ENCODE peak calls at places on chromosomes 1 and 21, in nine cellular contexts. D is astrocyte of the spinal cord, Q is uterus, A is neural crest cell, J is GM13977, W is epithelial cell of esophagus, M is K562, K is dorsolateral prefrontal cortex, N is body of pancreas. X is an unnamed sample.

GRCh38 chr1:51575406-51576084 is 41.3 kb upstream of the OSBPL9 start:
- DNase-seq in D (peak), Q (no peak), A (no peak), J (no peak), W (no peak), M (no peak), K (no peak), N (no peak), X (no peak)

GRCh38 chr1:228332797-228333738 is 73.6 kb downstream of the TRIM11 start:
- DNase-seq in D (no peak), Q (peak), A (no peak), J (no peak), W (no peak), M (no peak), K (no peak), N (peak), X (no peak)

GRCh38 chr1:101996830-101997485 is at the start of gene OLFM3:
- DNase-seq in D (peak), Q (no peak), A (peak), J (peak), W (peak), M (no peak), K (peak), N (peak), X (no peak)

GRCh38 chr1:225915538-225915991 is 8.5 kb downstream of the PYCR2 start:
- DNase-seq in D (peak), Q (no peak), A (no peak), J (no peak), W (peak), M (no peak), K (no peak), N (no peak), X (peak)

GRCh38 chr1:234589854-234590620 is 19.9 kb downstream of the IRF2BP2 start:
- DNase-seq in D (no peak), Q (no peak), A (no peak), J (no peak), W (peak), M (peak), K (no peak), N (no peak), X (no peak)

GRCh38 chr1:234932106-234932505 is 196.5 kb downstream of the TOMM20 start:
- DNase-seq in D (no peak), Q (no peak), A (no peak), J (no peak), W (no peak), M (no peak), K (no peak), N (no peak), X (no peak)

GRCh38 chr1:179142889-179143299 is 61.0 kb downstream of the TOR3A start:
- DNase-seq in D (peak), Q (no peak), A (no peak), J (no peak), W (peak), M (no peak), K (no peak), N (no peak), X (peak)

GRCh38 chr1:230282157-230282556 is 144.0 kb downstream of the PGBD5 start:
- DNase-seq in D (no peak), Q (peak), A (no peak), J (no peak), W (no peak), M (no peak), K (no peak), N (peak), X (no peak)

GRCh38 chr1:39720094-39720999 is 18.3 kb upstream of the PPIE start:
- DNase-seq in D (peak), Q (no peak), A (no peak), J (peak), W (peak), M (peak), K (no peak), N (peak), X (peak)

GRCh38 chr21:15966216-15966615 is 236.4 kb downstream of the USP25 start:
- DNase-seq in D (no peak), Q (peak), A (no peak), J (no peak), W (no peak), M (no peak), K (no peak), N (no peak), X (no peak)

GRCh38 chr21:26717146-26717739 is 128.0 kb downstream of the ADAMTS1 start:
- DNase-seq in D (peak), Q (no peak), A (no peak), J (peak), W (peak), M (peak), K (no peak), N (no peak), X (peak)

GRCh38 chr1:19087737-19088594 is 122.1 kb downstream of the UBR4 start:
- DNase-seq in D (no peak), Q (no peak), A (no peak), J (peak), W (no peak), M (no peak), K (no peak), N (peak), X (no peak)

GRCh38 chr1:15966081-15966955 is 9.6 kb downstream of the ZBTB17 start:
- DNase-seq in D (no peak), Q (no peak), A (no peak), J (peak), W (peak), M (no peak), K (no peak), N (peak), X (peak)

GRCh38 chr1:199723557-199723956 is 304.0 kb upstream of the NR5A2 start:
- DNase-seq in D (no peak), Q (no peak), A (no peak), J (no peak), W (peak), M (no peak), K (no peak), N (no peak), X (peak)

GRCh38 chr1:111717450-111717849 is 21.7 kb downstream of the INKA2 start:
- DNase-seq in D (no peak), Q (no peak), A (no peak), J (no peak), W (no peak), M (no peak), K (no peak), N (no peak), X (no peak)

GRCh38 chr1:57889686-57890360 is 466.0 kb upstream of the DAB1 start:
- DNase-seq in D (peak), Q (no peak), A (no peak), J (no peak), W (peak), M (no peak), K (no peak), N (no peak), X (no peak)

GRCh38 chr1:156359973-156360372 is 9.0 kb upstream of the RHBG start:
- DNase-seq in D (peak), Q (no peak), A (no peak), J (no peak), W (peak), M (peak), K (no peak), N (no peak), X (peak)

GRCh38 chr1:240667351-240667750 is 55.4 kb upstream of the GREM2 start:
- DNase-seq in D (no peak), Q (no peak), A (no peak), J (no peak), W (no peak), M (no peak), K (no peak), N (no peak), X (no peak)

GRCh38 chr1:82819234-82819633 is 1018.5 kb downstream of the ADGRL2 start:
- DNase-seq in D (no peak), Q (no peak), A (no peak), J (no peak), W (no peak), M (no peak), K (no peak), N (no peak), X (no peak)

GRCh38 chr1:201614262-201615015 is 75.5 kb downstream of the NAV1 start:
- DNase-seq in D (peak), Q (no peak), A (peak), J (no peak), W (peak), M (peak), K (no peak), N (peak), X (no peak)

GRCh38 chr1:9294910-9295636 is 2.4 kb downstream of the SPSB1 start:
- DNase-seq in D (peak), Q (no peak), A (no peak), J (peak), W (peak), M (no peak), K (no peak), N (no peak), X (peak)

GRCh38 chr1:166489670-166490436 is 323.1 kb upstream of the FAM78B start:
- DNase-seq in D (no peak), Q (peak), A (no peak), J (peak), W (peak), M (peak), K (no peak), N (peak), X (no peak)

GRCh38 chr1:99558539-99558938 is 87.4 kb upstream of the PALMD start:
- DNase-seq in D (peak), Q (no peak), A (no peak), J (no peak), W (peak), M (no peak), K (no peak), N (no peak), X (peak)

GRCh38 chr21:23853796-23854379 is 1753.4 kb downstream of the MRPL39 start:
- DNase-seq in D (peak), Q (no peak), A (no peak), J (peak), W (peak), M (peak), K (no peak), N (no peak), X (no peak)

GRCh38 chr1:30697977-30698376 is 25.4 kb downstream of the MATN1 start:
- DNase-seq in D (no peak), Q (peak), A (no peak), J (peak), W (peak), M (no peak), K (no peak), N (no peak), X (no peak)

GRCh38 chr1:188778578-188778977 is 1699.1 kb downstream of the BRINP3 start:
- DNase-seq in D (peak), Q (no peak), A (no peak), J (no peak), W (no peak), M (no peak), K (no peak), N (no peak), X (no peak)

GRCh38 chr21:14916676-14917141 is 148.1 kb downstream of the NRIP1 start:
- DNase-seq in D (peak), Q (no peak), A (no peak), J (no peak), W (peak), M (no peak), K (no peak), N (no peak), X (no peak)

GRCh38 chr1:43315963-43316737 is 15.4 kb downstream of the TIE1 start:
- DNase-seq in D (no peak), Q (no peak), A (no peak), J (no peak), W (no peak), M (no peak), K (no peak), N (no peak), X (no peak)

GRCh38 chr1:43317817-43318471 is 17.2 kb downstream of the TIE1 start:
- DNase-seq in D (no peak), Q (no peak), A (no peak), J (no peak), W (no peak), M (peak), K (peak), N (no peak), X (no peak)

GRCh38 chr1:43315481-43315880 is 14.7 kb downstream of the TIE1 start:
- DNase-seq in D (no peak), Q (no peak), A (no peak), J (no peak), W (no peak), M (no peak), K (no peak), N (no peak), X (no peak)

GRCh38 chr1:43318831-43319230 is 18.0 kb downstream of the TIE1 start:
- DNase-seq in D (no peak), Q (no peak), A (no peak), J (no peak), W (no peak), M (no peak), K (no peak), N (no peak), X (no peak)

DNA sequence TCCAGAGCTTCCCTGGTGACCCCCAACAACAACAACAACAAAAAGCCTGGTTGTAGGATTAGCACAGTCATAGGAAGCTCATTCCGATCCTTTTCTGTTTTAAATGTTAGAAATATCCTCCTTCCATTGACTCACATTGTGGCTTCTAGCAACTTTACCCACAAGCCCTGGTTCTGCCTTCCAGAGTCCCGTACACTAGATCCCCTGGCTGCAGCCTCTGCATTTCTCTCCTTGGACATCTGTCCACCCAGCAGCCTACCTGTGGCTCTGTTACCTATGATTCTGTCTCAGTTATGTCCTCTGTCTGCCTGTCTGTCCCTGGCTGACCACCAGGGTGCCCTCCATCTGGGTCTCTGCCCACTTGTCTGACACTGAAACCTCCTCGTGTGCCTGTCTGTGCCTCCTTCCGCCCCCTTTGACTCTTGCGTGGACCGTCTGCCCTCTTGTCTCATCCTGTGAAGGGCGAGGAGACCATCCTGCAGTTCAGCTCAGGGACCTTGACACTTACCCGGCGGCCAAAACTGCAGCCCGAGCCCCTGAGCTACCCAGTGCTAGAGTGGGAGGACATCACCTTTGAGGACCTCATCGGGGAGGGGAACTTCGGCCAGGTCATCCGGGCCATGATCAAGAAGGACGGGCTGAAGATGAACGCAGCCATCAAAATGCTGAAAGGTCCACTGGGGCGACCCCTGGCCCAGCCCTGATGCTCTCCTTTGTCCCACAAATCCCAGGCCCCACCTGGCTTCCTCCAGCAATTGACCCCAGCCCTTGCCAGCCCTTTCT is 16.1 kb downstream of the TIE1 start:
- DNase-seq in D (no peak), Q (no peak), A (no peak), J (no peak), W (no peak), M (no peak), K (no peak), N (no peak), X (no peak)
- TF ChIP-seq CTCF in D (peak), Q (no peak), A (no peak), J (no peak), W (peak), M (no peak), K (no peak), N (no peak), X (peak)

DNA sequence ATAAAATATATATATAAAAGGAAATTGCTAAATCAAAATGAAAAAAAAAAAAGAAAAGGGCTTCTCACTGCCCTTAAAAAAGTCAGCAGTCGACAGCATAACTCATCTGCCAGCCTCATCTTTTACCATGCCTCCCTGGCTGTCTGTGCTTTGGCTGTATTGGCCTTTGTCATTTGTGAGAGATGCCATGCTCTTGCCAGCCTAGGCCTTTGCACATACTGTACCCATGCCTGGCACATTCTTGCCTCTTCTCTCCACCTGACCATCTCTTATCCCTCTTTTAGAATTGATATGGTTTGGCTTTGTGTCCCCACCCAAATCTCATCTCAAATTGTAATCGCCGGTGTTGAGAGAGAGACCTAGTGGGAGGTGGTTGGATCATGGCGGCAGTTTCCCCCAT is 37.1 kb downstream of the DIRAS3 start:
- DNase-seq in D (no peak), Q (no peak), A (no peak), J (no peak), W (no peak), M (no peak), K (no peak), N (no peak), X (no peak)
- TF ChIP-seq CTCF in D (no peak), Q (no peak), A (no peak), J (no peak), W (no peak), M (no peak), K (no peak), N (no peak), X (no peak)

GRCh38 chr1:218443255-218443654 is 98.1 kb downstream of the TGFB2 start:
- DNase-seq in D (no peak), Q (no peak), A (no peak), J (no peak), W (no peak), M (no peak), K (no peak), N (no peak), X (no peak)

GRCh38 chr1:218436346-218436745 is 91.2 kb downstream of the TGFB2 start:
- DNase-seq in D (no peak), Q (no peak), A (no peak), J (no peak), W (peak), M (no peak), K (no peak), N (no peak), X (no peak)

GRCh38 chr1:218435528-218435927 is 90.4 kb downstream of the TGFB2 start:
- DNase-seq in D (no peak), Q (no peak), A (no peak), J (no peak), W (no peak), M (no peak), K (no peak), N (no peak), X (no peak)

GRCh38 chr1:218436997-218437396 is 91.9 kb downstream of the TGFB2 start:
- DNase-seq in D (no peak), Q (no peak), A (no peak), J (no peak), W (peak), M (no peak), K (no peak), N (no peak), X (no peak)

DNA sequence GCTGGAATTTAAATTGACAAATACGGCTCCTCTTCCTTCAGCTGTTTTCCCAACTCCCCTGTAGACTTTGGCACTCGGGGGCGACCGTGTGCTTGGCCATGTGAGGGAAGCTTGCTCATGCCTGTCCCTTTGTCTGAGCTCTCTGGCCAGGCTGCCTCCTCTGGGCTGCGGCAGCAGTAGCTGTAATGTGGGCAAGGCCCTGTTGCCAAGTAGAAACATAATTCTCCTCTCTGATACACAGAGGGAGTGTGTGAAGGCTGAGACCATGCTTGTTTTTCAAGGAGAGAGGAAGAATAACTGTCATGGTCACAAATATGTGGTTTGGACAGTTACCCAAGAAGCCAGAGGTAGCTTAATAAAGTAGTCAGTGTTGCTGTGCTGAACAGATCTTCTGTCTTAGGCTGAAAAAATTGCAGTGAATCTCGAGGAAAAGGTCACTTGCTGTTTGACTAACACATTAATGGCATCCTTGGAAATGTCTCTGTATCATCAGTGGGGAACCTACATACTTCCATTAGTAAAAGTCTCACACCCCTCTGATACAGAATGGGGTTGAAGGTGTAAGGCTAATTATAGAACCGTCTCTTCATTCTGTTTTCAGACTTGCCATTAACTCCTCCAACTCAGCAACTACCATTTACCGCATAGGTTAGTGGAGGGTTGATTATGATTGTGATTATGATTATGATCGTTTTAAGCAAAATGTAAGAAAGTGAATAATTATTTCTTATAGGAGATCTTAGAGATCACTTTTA is 94.6 kb downstream of the TGFB2 start:
- DNase-seq in D (peak), Q (no peak), A (no peak), J (no peak), W (no peak), M (no peak), K (no peak), N (no peak), X (peak)
- TF ChIP-seq CTCF in D (peak), Q (no peak), A (no peak), J (no peak), W (no peak), M (no peak), K (no peak), N (no peak), X (no peak)

GRCh38 chr1:85244271-85245053 is 15.0 kb downstream of the C1orf52 start:
- DNase-seq in D (no peak), Q (peak), A (no peak), J (no peak), W (peak), M (no peak), K (no peak), N (no peak), X (peak)
- TF ChIP-seq CTCF in D (no peak), Q (no peak), A (no peak), J (no peak), W (no peak), M (peak), K (no peak), N (no peak), X (no peak)

DNA sequence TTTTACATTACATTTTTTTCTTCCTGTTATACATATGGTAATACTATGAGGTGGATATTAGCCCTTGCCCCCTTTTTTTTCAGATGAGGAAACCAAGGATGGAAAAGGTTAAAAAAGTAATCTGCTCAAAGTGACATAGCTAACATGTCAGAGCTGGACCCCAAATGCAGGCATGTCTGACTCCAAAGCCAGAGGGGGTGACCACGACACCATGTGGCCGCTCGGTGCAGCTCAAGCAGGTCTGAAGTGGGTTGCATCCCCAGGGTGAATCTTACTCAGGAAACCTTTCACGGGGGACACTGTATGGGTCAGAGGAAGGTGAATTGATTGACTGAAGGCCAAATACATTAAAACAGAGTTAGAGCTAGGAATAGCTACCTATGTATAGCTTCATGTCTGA is 34.8 kb downstream of the CD34 start:
- DNase-seq in D (no peak), Q (no peak), A (no peak), J (no peak), W (no peak), M (peak), K (no peak), N (no peak), X (no peak)
- TF ChIP-seq CTCF in D (peak), Q (no peak), A (no peak), J (peak), W (peak), M (peak), K (no peak), N (no peak), X (peak)

X was measured in HFFc6.